ENCODE peak calls at places on chromosome 11, in seven cellular contexts. O is CD8-positive, alpha-beta memory T cell; M is iris pigment epithelial cell; V is GOT3; K is midbrain; H is tibial nerve; D is left ventricle myocardium inferior. F is an unnamed sample.

GRCh38 chr11:131186629-131187075 is 183.8 kb upstream of the NTM start:
- DNase-seq in O (no peak), M (no peak), V (no peak), K (no peak), H (no peak), D (no peak), F (no peak)

GRCh38 chr11:28704801-28705200 is 596.6 kb downstream of the METTL15 start:
- DNase-seq in O (no peak), M (no peak), V (no peak), K (no peak), H (no peak), D (no peak), F (no peak)

GRCh38 chr11:62614275-62614674 is 1.2 kb downstream of the ROM1 start:
- DNase-seq in O (no peak), M (no peak), V (no peak), K (no peak), H (no peak), D (no peak), F (no peak)

GRCh38 chr11:13721760-13722159 is 53.3 kb downstream of the FAR1 start:
- DNase-seq in O (no peak), M (peak; percentile 45), V (no peak), K (no peak), H (no peak), D (no peak), F (no peak)

GRCh38 chr11:100445231-100445735 is 241.8 kb upstream of the ARHGAP42 start:
- DNase-seq in O (no peak), M (peak; percentile 38), V (no peak), K (peak; percentile 38), H (no peak), D (no peak), F (peak; percentile 36)

GRCh38 chr11:2585566-2586090 is 114.2 kb downstream of the KCNQ1OT1 start:
- DNase-seq in O (no peak), M (no peak), V (no peak), K (no peak), H (no peak), D (no peak), F (peak; percentile 4)

GRCh38 chr11:100639140-100639539 is 47.9 kb upstream of the ARHGAP42 start:
- DNase-seq in O (no peak), M (peak; percentile 93), V (no peak), K (peak; percentile 32), H (no peak), D (no peak), F (no peak)

GRCh38 chr11:60844870-60845221 is 2.9 kb downstream of the CCDC86 start:
- DNase-seq in O (no peak), M (peak; percentile 34), V (no peak), K (no peak), H (no peak), D (no peak), F (no peak)

GRCh38 chr11:79094601-79095000 is 346.2 kb downstream of the TENM4 start:
- DNase-seq in O (no peak), M (no peak), V (no peak), K (no peak), H (no peak), D (no peak), F (no peak)

GRCh38 chr11:19614370-19614936 is 98.2 kb upstream of the NAV2 start:
- DNase-seq in O (no peak), M (no peak), V (no peak), K (no peak), H (no peak), D (no peak), F (no peak)

GRCh38 chr11:30360741-30361140 is 37.8 kb downstream of the ARL14EP start:
- DNase-seq in O (no peak), M (no peak), V (no peak), K (no peak), H (no peak), D (no peak), F (no peak)

GRCh38 chr11:116055064-116055463 is 550.8 kb upstream of the CADM1 start:
- DNase-seq in O (no peak), M (no peak), V (no peak), K (no peak), H (no peak), D (no peak), F (no peak)

GRCh38 chr11:93542753-93543246 is 391 bp downstream of the SMCO4 start:
- DNase-seq in O (no peak), M (no peak), V (no peak), K (peak; percentile 71), H (no peak), D (peak; percentile 34), F (no peak)

GRCh38 chr11:67656278-67656922 is 5.9 kb upstream of the ACY3 start:
- DNase-seq in O (no peak), M (peak; percentile 41), V (no peak), K (no peak), H (no peak), D (no peak), F (no peak)

GRCh38 chr11:113014731-113015455 is 53.7 kb downstream of the NCAM1 start:
- DNase-seq in O (no peak), M (peak; percentile 66), V (no peak), K (no peak), H (no peak), D (peak; percentile 71), F (peak; percentile 65)

GRCh38 chr11:88704505-88704904 is 361.3 kb downstream of the GRM5 start:
- DNase-seq in O (no peak), M (peak; percentile 2), V (no peak), K (no peak), H (no peak), D (no peak), F (no peak)

GRCh38 chr11:41954034-41954433 is 494.6 kb upstream of the LRRC4C start:
- DNase-seq in O (no peak), M (no peak), V (no peak), K (no peak), H (no peak), D (no peak), F (no peak)

GRCh38 chr11:128310676-128311445 is 276.5 kb downstream of the ETS1 start:
- DNase-seq in O (no peak), M (peak; percentile 39), V (no peak), K (no peak), H (no peak), D (no peak), F (no peak)

GRCh38 chr11:126101241-126101929 is 38.7 kb upstream of the CDON start:
- DNase-seq in O (no peak), M (no peak), V (no peak), K (no peak), H (no peak), D (no peak), F (no peak)

GRCh38 chr11:112213753-112214152 is 12.5 kb upstream of the PTS start:
- DNase-seq in O (no peak), M (peak; percentile 86), V (no peak), K (no peak), H (no peak), D (no peak), F (no peak)

GRCh38 chr11:65663634-65664200 is 1.0 kb upstream of the RELA start:
- DNase-seq in O (no peak), M (peak; percentile 49), V (no peak), K (peak; percentile 64), H (no peak), D (peak; percentile 56), F (no peak)

GRCh38 chr11:77473801-77474508 is at the start of gene PAK1:
- DNase-seq in O (peak; percentile 89), M (peak; percentile 82), V (peak; percentile 7), K (peak; percentile 61), H (peak; percentile 47), D (peak; percentile 76), F (peak; percentile 87)

GRCh38 chr11:111634981-111635705 is 32.9 kb downstream of the SIK2 start:
- DNase-seq in O (no peak), M (peak; percentile 62), V (no peak), K (no peak), H (no peak), D (no peak), F (no peak)

GRCh38 chr11:60348116-60348515 is 21.1 kb downstream of the MS4A6E start:
- DNase-seq in O (no peak), M (no peak), V (no peak), K (no peak), H (no peak), D (no peak), F (no peak)